ENCODE peak calls at places on chromosomes 13 and 19, in ten cellular contexts. O, M, J, S, V, H, L, A, E and F are unnamed samples.
A peak's percentile ranks its signal among the peaks of the same experiment; 100 is the strongest.

GRCh38 chr13:27853871-27854270 is 61.6 kb downstream of the GSX1 start:
- DNase-seq in J (peak; percentile 8), A (peak; percentile 73), M (no peak), E (no peak), O (no peak), H (no peak), S (no peak), L (no peak), V (no peak), F (no peak)

GRCh38 chr19:34337747-34338146 is 27.2 kb upstream of the GPI start:
- DNase-seq in S (no peak), V (no peak), L (no peak), A (no peak), O (no peak), E (no peak), J (no peak), M (no peak), H (no peak), F (no peak)

GRCh38 chr19:33404916-33405315 is 31.4 kb downstream of the CEBPG start:
- DNase-seq in V (no peak), O (no peak), H (no peak), E (no peak), J (no peak), S (no peak), L (no peak), M (no peak), A (no peak), F (no peak)

GRCh38 chr19:46860125-46860845 is 512 bp upstream of the ARHGAP35 start:
- DNase-seq in V (peak; percentile 99), A (peak; percentile 97), H (peak; percentile 95), J (peak; percentile 95), E (peak; percentile 97), L (peak; percentile 96), O (peak; percentile 97), S (peak; percentile 90), M (peak; percentile 97), F (peak; percentile 99)

GRCh38 chr19:42280761-42281174 is 11.7 kb downstream of the CIC start:
- DNase-seq in J (peak; percentile 47), L (no peak), A (no peak), S (peak; percentile 58), M (no peak), O (no peak), V (peak; percentile 77), E (no peak), H (peak; percentile 46), F (no peak)

GRCh38 chr19:45691516-45692186 is at the start of gene SNRPD2:
- DNase-seq in V (peak; percentile 98), H (peak; percentile 95), E (peak; percentile 94), L (peak; percentile 86), M (peak; percentile 91), S (peak; percentile 88), O (peak; percentile 94), A (peak; percentile 90), J (peak; percentile 97), F (peak; percentile 98)

GRCh38 chr13:99867535-99868271 is 103.9 kb downstream of the ZIC5 start:
- DNase-seq in S (peak; percentile 47), E (no peak), V (no peak), L (no peak), A (no peak), O (no peak), J (no peak), M (no peak), H (no peak), F (no peak)

GRCh38 chr19:35330475-35330874 is 1.5 kb downstream of the CD22 start:
- DNase-seq in E (no peak), V (no peak), H (peak; percentile 23), A (no peak), S (no peak), J (no peak), M (no peak), O (no peak), L (no peak), F (no peak)

GRCh38 chr13:97112451-97113152 is 109.5 kb upstream of the MBNL2 start:
- DNase-seq in O (no peak), L (no peak), H (no peak), A (no peak), M (no peak), V (peak; percentile 51), E (no peak), J (no peak), S (no peak), F (no peak)

GRCh38 chr13:80390338-80390737 is 49.4 kb upstream of the SPRY2 start:
- DNase-seq in V (no peak), S (no peak), H (no peak), L (no peak), J (no peak), O (no peak), M (no peak), A (no peak), E (no peak), F (no peak)

GRCh38 chr13:28983661-28984060 is 163.5 kb downstream of the MTUS2 start:
- DNase-seq in E (no peak), A (no peak), V (no peak), S (no peak), M (no peak), O (no peak), L (no peak), J (no peak), H (no peak), F (peak; percentile 17)

GRCh38 chr13:69956343-69956742 is 151.3 kb upstream of the ATXN8OS start:
- DNase-seq in L (no peak), A (no peak), E (peak; percentile 17), J (no peak), M (no peak), S (no peak), O (no peak), V (no peak), H (no peak), F (no peak)

GRCh38 chr13:46071590-46072249 is 19.2 kb upstream of the ZC3H13 start:
- DNase-seq in A (peak; percentile 2), E (no peak), V (no peak), L (no peak), J (no peak), H (no peak), S (no peak), O (no peak), M (no peak), F (no peak)

GRCh38 chr13:43744630-43745029 is 42.1 kb downstream of the ENOX1 start:
- DNase-seq in H (no peak), E (no peak), A (no peak), L (no peak), O (no peak), V (no peak), M (no peak), J (no peak), S (no peak), F (no peak)

GRCh38 chr13:86318424-86318823 is 519.2 kb upstream of the SLITRK6 start:
- DNase-seq in E (no peak), L (no peak), J (no peak), O (no peak), H (no peak), M (no peak), S (no peak), A (no peak), V (no peak), F (no peak)

GRCh38 chr19:861099-861755 is 1.8 kb downstream of the CFD start:
- DNase-seq in A (no peak), H (no peak), E (no peak), V (no peak), M (no peak), L (no peak), S (no peak), J (no peak), O (no peak), F (no peak)

GRCh38 chr13:95948646-95949045 is 104.6 kb downstream of the UGGT2 start:
- DNase-seq in E (peak; percentile 52), J (no peak), S (no peak), L (no peak), O (no peak), H (no peak), V (no peak), M (no peak), A (peak; percentile 3), F (no peak)

GRCh38 chr13:66635526-66635925 is 594.6 kb downstream of the PCDH9 start:
- DNase-seq in V (peak; percentile 80), J (peak; percentile 62), H (no peak), M (peak; percentile 29), O (no peak), E (peak; percentile 63), A (peak; percentile 53), S (no peak), L (no peak), F (no peak)

GRCh38 chr13:106610511-106610910 is 42.6 kb upstream of the ARGLU1 start:
- DNase-seq in L (no peak), E (peak; percentile 65), O (no peak), M (peak; percentile 16), S (no peak), H (no peak), J (peak; percentile 82), A (peak; percentile 36), V (peak; percentile 27), F (no peak)

GRCh38 chr13:112901951-112902651 is 66.9 kb upstream of the MCF2L start:
- DNase-seq in E (no peak), S (no peak), M (no peak), V (peak; percentile 16), L (no peak), J (no peak), O (no peak), H (no peak), A (no peak), F (no peak)

GRCh38 chr13:61358599-61358998 is 57.0 kb downstream of the PCDH20 start:
- DNase-seq in H (no peak), S (no peak), E (no peak), M (no peak), O (no peak), V (no peak), J (no peak), A (no peak), L (no peak), F (no peak)

GRCh38 chr19:1468274-1469199 is 10.5 kb downstream of the C19orf25 start:
- DNase-seq in J (no peak), S (no peak), V (no peak), E (peak; percentile 47), L (no peak), H (peak; percentile 53), A (no peak), M (no peak), O (peak; percentile 36), F (no peak)

GRCh38 chr13:36343766-36344165 is 2.4 kb downstream of the SPART start:
- DNase-seq in M (no peak), O (no peak), H (no peak), V (no peak), E (no peak), A (no peak), S (no peak), L (no peak), J (no peak), F (no peak)

GRCh38 chr19:32308436-32309077 is 36.9 kb upstream of the ZNF507 start:
- DNase-seq in H (no peak), L (no peak), V (peak; percentile 4), E (no peak), S (no peak), M (no peak), J (no peak), A (no peak), O (no peak), F (no peak)

GRCh38 chr13:20547479-20547908 is 19.5 kb upstream of the IFT88 start:
- DNase-seq in V (no peak), L (no peak), S (no peak), H (no peak), O (no peak), A (no peak), M (no peak), J (no peak), E (no peak), F (peak; percentile 76)

GRCh38 chr13:110294146-110294545 is 12.8 kb downstream of the COL4A1 start:
- DNase-seq in L (no peak), J (peak; percentile 48), M (peak; percentile 83), E (no peak), H (no peak), V (peak; percentile 57), O (no peak), A (no peak), S (no peak), F (no peak)